ENCODE peak calls at places on chromosomes 5 and 9, in five cellular contexts. G, B, U, N and S are unnamed samples. For H3K9me3, the result is how much of the 10 kb centered on the place peaks cover.

GRCh38 chr5:79143684-79144379 is 32.2 kb downstream of the BHMT start:
- DNase-seq in G (no peak), U (peak), B (no peak), N (no peak), S (no peak)

GRCh38 chr5:135979510-135979909 is 24.7 kb upstream of the LECT2 start:
- DNase-seq in G (no peak), B (no peak), N (no peak), U (peak), S (no peak)

GRCh38 chr9:4435197-4435596 is 55.1 kb upstream of the SLC1A1 start:
- DNase-seq in N (no peak), B (no peak), U (peak), G (no peak), S (no peak)

GRCh38 chr9:88425538-88425950 is 37.3 kb downstream of the SPIN1 start:
- DNase-seq in U (peak), B (no peak), G (no peak), N (no peak), S (no peak)

GRCh38 chr9:35687306-35687705 is 2.4 kb downstream of the TPM2 start:
- DNase-seq in N (no peak), G (no peak), U (no peak), B (no peak), S (no peak)

GRCh38 chr5:78758169-78758839 is 109.7 kb upstream of the LHFPL2 start:
- DNase-seq in N (no peak), U (peak), B (no peak), G (no peak), S (no peak)

GRCh38 chr5:175743676-175744210 is 85.9 kb downstream of the HRH2 start:
- DNase-seq in B (no peak), N (no peak), G (peak), U (peak), S (no peak)

GRCh38 chr5:67283988-67284457 is 87.4 kb upstream of the CD180 start:
- DNase-seq in B (no peak), U (no peak), N (no peak), G (no peak), S (no peak)

GRCh38 chr5:127684722-127685467 is 18.3 kb upstream of the CCDC192 start:
- DNase-seq in G (no peak), N (no peak), B (no peak), U (no peak), S (no peak)

GRCh38 chr5:88660947-88661869 is 221.8 kb downstream of the MEF2C start:
- DNase-seq in U (peak), N (peak), G (peak), B (peak), S (no peak)

GRCh38 chr9:126700903-126701819 is 87.4 kb downstream of the LMX1B start:
- DNase-seq in G (no peak), N (no peak), U (no peak), B (no peak), S (no peak)

GRCh38 chr9:133035669-133036068 is 4.9 kb downstream of the GTF3C5 start:
- DNase-seq in U (no peak), G (no peak), N (no peak), B (no peak), S (no peak)

GRCh38 chr5:72280655-72281069 is 39.4 kb downstream of the MRPS27 start:
- DNase-seq in B (no peak), N (no peak), G (no peak), U (peak), S (no peak)

GRCh38 chr9:78565481-78565880 is 268.6 kb downstream of the PSAT1 start:
- DNase-seq in U (no peak), N (no peak), B (no peak), G (no peak), S (no peak)

GRCh38 chr9:130728721-130729120 is 35.1 kb downstream of the EXOSC2 start:
- DNase-seq in G (no peak), U (peak), N (no peak), B (no peak), S (no peak)

GRCh38 chr5:89991592-89991991 is 418.0 kb downstream of the CETN3 start:
- DNase-seq in G (no peak), N (no peak), B (no peak), U (no peak), S (no peak)

GRCh38 chr5:56415356-56415765 is 182.2 kb upstream of the ANKRD55 start:
- DNase-seq in B (no peak), U (peak), G (peak), N (no peak), S (peak)

GRCh38 chr5:174397206-174397605 is 327.2 kb upstream of the MSX2 start:
- DNase-seq in B (no peak), G (no peak), N (no peak), U (no peak), S (no peak)

DNA sequence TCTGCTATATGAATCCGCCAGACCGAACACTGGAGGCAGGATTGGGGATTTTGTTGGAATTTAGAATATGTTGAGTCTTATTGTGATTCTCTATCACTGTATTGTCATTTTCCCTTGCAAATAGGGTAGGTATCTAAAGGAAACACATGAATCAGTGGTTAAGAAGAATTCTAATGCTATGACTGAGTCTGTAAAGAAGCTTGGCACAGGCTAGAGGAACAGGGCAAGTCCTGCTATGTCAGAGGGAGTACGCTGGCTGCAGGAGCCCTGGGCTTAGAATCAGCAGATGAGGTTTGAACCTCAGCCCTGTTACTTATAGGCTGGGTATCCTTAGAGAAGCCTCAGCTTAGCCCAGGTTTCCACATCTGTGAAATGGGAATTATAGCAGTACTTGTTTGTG is 198.1 kb downstream of the NR3C1 start:
- DNase-seq in U (peak), N (no peak), B (no peak), G (no peak), S (no peak)
- H3K27ac ChIP-seq in U (no peak), N (no peak), B (no peak), G (no peak), S (no peak)

GRCh38 chr5:59835782-59836181 is 57.7 kb downstream of the PDE4D start:
- DNase-seq in U (peak), G (no peak), B (no peak), N (no peak), S (no peak)
- H3K9me3 ChIP-seq in U (under half), G (under half), B (under half), N (under half), S (under half)

GRCh38 chr5:151447174-151448037 is at the start of gene SLC36A1:
- DNase-seq in N (peak), U (peak), G (peak), B (peak), S (peak)
- TF ChIP-seq POLR2A in N (peak), U (peak), G (peak), B (peak), S (peak)

GRCh38 chr9:113588242-113588810 is 124.8 kb downstream of the RGS3 start:
- DNase-seq in U (no peak), G (no peak), B (no peak), N (no peak), S (peak)

GRCh38 chr9:113587471-113588031 is 124.0 kb downstream of the RGS3 start:
- DNase-seq in U (peak), N (no peak), B (peak), G (peak), S (no peak)

GRCh38 chr9:113589890-113590289 is 126.4 kb downstream of the RGS3 start:
- DNase-seq in G (no peak), U (peak), N (no peak), B (no peak), S (no peak)

GRCh38 chr9:113589407-113589806 is 125.9 kb downstream of the RGS3 start:
- DNase-seq in B (peak), U (no peak), N (no peak), G (no peak), S (peak)

GRCh38 chr9:113588936-113589335 is 125.4 kb downstream of the RGS3 start:
- DNase-seq in U (no peak), B (no peak), N (no peak), G (no peak), S (no peak)
- H3K27ac ChIP-seq in U (no peak), B (peak), N (peak), G (no peak), S (no peak)